ENCODE peak calls at places on chromosomes 7 and 10, in four cellular contexts. K is PC-9, T is left ventricle myocardium inferior, B is heart left ventricle. G is an unnamed sample.
A peak's percentile ranks its signal among the peaks of the same experiment; 100 is the strongest.

GRCh38 chr10:23994459-23995046 is 214.4 kb upstream of the KIAA1217 start:
- DNase-seq in K (no peak), T (peak; percentile 36), B (peak; percentile 62), G (no peak)

GRCh38 chr7:55478700-55479099 is 93.6 kb downstream of the VOPP1 start:
- DNase-seq in K (no peak), T (no peak), B (no peak), G (no peak)

GRCh38 chr7:33250421-33250827 is 121.1 kb downstream of the BBS9 start:
- DNase-seq in K (no peak), T (no peak), B (no peak), G (no peak)

GRCh38 chr10:36188461-36188860 is 546.4 kb upstream of the FZD8 start:
- DNase-seq in K (no peak), T (no peak), B (no peak), G (no peak)

GRCh38 chr7:116543664-116544063 is 18.8 kb downstream of the CAV1 start:
- DNase-seq in K (no peak), T (no peak), B (no peak), G (no peak)

GRCh38 chr10:6119962-6120361 is 31.1 kb downstream of the RBM17 start:
- DNase-seq in K (no peak), T (no peak), B (no peak), G (peak; percentile 61)

GRCh38 chr10:70723771-70724170 is 51.5 kb downstream of the ADAMTS14 start:
- DNase-seq in K (no peak), T (no peak), B (no peak), G (no peak)

GRCh38 chr10:102611514-102612095 is 32.7 kb upstream of the TRIM8 start:
- DNase-seq in K (no peak), T (no peak), B (no peak), G (no peak)

GRCh38 chr10:53434413-53434812 is 661.8 kb upstream of the MBL2 start:
- DNase-seq in K (no peak), T (no peak), B (no peak), G (no peak)

GRCh38 chr10:43409385-43410109 is 561 bp upstream of the HNRNPF start:
- DNase-seq in K (no peak), T (peak; percentile 46), B (peak; percentile 59), G (peak; percentile 82)

GRCh38 chr7:90190995-90191394 is 20.5 kb upstream of the STEAP2 start:
- DNase-seq in K (no peak), T (no peak), B (no peak), G (no peak)

GRCh38 chr10:80599424-80599847 is 61.7 kb downstream of the SH2D4B start:
- DNase-seq in K (no peak), T (peak; percentile 36), B (peak; percentile 57), G (peak; percentile 19)

GRCh38 chr10:52335665-52336064 is 21.6 kb downstream of the DKK1 start:
- DNase-seq in K (no peak), T (no peak), B (no peak), G (no peak)

GRCh38 chr10:17236468-17236886 is 8.4 kb downstream of the VIM start:
- DNase-seq in K (no peak), T (no peak), B (no peak), G (no peak)
- H3K4me1 ChIP-seq in K (peaks cover 3% of the 10 kb centered on the region), T (peaks cover 58% of the 10 kb centered on the region), B (peaks cover 30% of the 10 kb centered on the region), G (peaks cover 29% of the 10 kb centered on the region)

GRCh38 chr7:135075716-135076115 is 72.2 kb upstream of the TMEM140 start:
- DNase-seq in K (no peak), T (no peak), B (no peak), G (no peak)

GRCh38 chr7:135076882-135077281 is 71.0 kb upstream of the TMEM140 start:
- DNase-seq in K (no peak), T (no peak), B (no peak), G (no peak)

GRCh38 chr7:135077642-135078041 is 70.2 kb upstream of the TMEM140 start:
- DNase-seq in K (no peak), T (no peak), B (no peak), G (no peak)

GRCh38 chr7:135078051-135078450 is 69.8 kb upstream of the TMEM140 start:
- DNase-seq in K (no peak), T (no peak), B (no peak), G (no peak)

DNA sequence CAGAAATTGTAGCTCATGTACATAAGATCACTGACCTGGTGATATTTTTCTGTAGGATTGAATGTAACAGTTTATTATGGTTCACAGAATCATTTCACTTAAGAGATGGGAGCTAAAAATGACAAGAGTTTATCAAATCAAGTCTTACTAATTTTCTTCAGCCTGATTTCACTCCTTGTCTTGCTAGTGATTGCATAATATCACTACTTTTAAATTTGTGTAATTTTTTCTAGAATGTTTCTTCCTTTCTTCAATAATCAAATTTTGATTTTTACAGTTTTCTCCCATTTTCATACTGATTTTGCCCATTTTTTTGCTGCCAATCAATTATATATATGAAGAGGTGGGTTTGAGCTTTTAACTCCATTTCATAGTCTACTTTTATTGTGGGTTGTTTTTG is 68.8 kb upstream of the TMEM140 start:
- DNase-seq in K (no peak), T (no peak), B (no peak), G (no peak)
- TF ChIP-seq CTCF in K (no peak), T (no peak), B (no peak), G (no peak)

GRCh38 chr7:1291040-1291689 is 58.5 kb downstream of the UNCX start:
- DNase-seq in K (no peak), T (no peak), B (peak; percentile 19), G (peak; percentile 43)

GRCh38 chr7:1293950-1294728 is 61.5 kb downstream of the UNCX start:
- DNase-seq in K (no peak), T (no peak), B (peak; percentile 11), G (no peak)

GRCh38 chr7:1291846-1292765 is 59.4 kb downstream of the UNCX start:
- DNase-seq in K (no peak), T (no peak), B (peak; percentile 13), G (no peak)

GRCh38 chr7:1290262-1291039 is 57.8 kb downstream of the UNCX start:
- DNase-seq in K (no peak), T (no peak), B (peak; percentile 31), G (peak; percentile 43)

GRCh38 chr7:1292972-1293830 is 60.5 kb downstream of the UNCX start:
- DNase-seq in K (no peak), T (no peak), B (peak; percentile 11), G (no peak)
- H3K4me1 ChIP-seq in K (no peaks in the 10 kb centered on the region), T (peaks cover 14% of the 10 kb centered on the region), B (no peaks in the 10 kb centered on the region), G (no peaks in the 10 kb centered on the region)

GRCh38 chr7:518630-519428 is 817 bp downstream of the PDGFA start:
- DNase-seq in K (peak; percentile 62), T (peak; percentile 88), B (peak; percentile 89), G (peak; percentile 92)
- TF ChIP-seq CTCF in K (no peak), T (peak; percentile 26), B (no peak), G (no peak)

DNA sequence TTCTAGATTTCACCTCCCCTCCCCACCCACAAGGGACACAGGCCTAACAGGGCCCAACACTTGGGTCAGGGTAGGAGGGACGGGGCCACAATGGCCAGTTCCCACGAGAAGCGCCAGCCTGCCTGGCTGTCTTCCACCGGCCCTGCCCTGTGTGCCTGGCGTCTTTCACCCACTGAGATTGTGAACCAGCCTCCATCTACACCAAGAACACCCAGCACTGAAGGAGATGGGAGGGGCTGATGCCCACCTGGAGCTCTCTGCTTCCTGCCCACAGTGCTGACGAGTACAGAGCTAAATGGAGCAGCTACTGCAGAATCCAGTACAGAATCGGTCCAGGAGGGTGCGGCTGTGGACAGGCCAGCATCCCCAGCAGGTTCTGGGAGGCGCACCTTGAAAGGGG is 2.4 kb upstream of the ASIC3 start:
- DNase-seq in K (no peak), T (no peak), B (no peak), G (no peak)
- H3K4me1 ChIP-seq in K (peaks cover 18% of the 10 kb centered on the region), T (peaks cover 3% of the 10 kb centered on the region), B (no peaks in the 10 kb centered on the region), G (no peaks in the 10 kb centered on the region)

GRCh38 chr10:59864141-59864962 is 42.0 kb downstream of the CCDC6 start:
- DNase-seq in K (no peak), T (no peak), B (no peak), G (no peak)

GRCh38 chr10:59867590-59867989 is 38.8 kb downstream of the CCDC6 start:
- DNase-seq in K (no peak), T (no peak), B (no peak), G (no peak)

GRCh38 chr10:59868974-59869940 is 37.1 kb downstream of the CCDC6 start:
- DNase-seq in K (no peak), T (no peak), B (no peak), G (no peak)

GRCh38 chr10:59870152-59870551 is 36.2 kb downstream of the CCDC6 start:
- DNase-seq in K (no peak), T (no peak), B (no peak), G (no peak)

DNA sequence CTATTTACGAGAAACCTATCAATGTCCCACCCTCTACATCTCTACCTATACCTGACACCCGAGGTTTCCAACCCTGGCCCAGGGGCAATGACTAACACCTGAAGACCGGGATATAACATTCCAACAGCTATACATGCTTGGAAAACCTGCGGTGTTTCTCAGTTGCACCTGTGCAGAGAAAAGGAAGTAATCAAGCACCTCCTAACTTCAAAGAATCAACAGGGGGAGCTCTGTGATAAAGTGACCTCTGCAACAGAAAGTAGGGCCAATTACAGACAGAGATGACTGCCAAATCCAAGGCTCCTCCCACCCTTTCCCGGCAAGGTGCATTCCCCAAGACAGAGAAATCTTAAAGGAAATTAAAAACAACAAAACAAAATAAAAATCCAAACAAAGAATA is 41.3 kb downstream of the CCDC6 start:
- DNase-seq in K (peak; percentile 94), T (no peak), B (no peak), G (no peak)
- TF ChIP-seq CTCF in K (peak; percentile 57), T (peak; percentile 59), B (peak; percentile 51), G (peak; percentile 24)

GRCh38 chr10:62054825-62055224 is 153.3 kb downstream of the ARID5B start:
- DNase-seq in K (no peak), T (no peak), B (no peak), G (no peak)
- H3K4me1 ChIP-seq in K (peaks cover 18% of the 10 kb centered on the region), T (peaks cover 95% of the 10 kb centered on the region), B (peaks cover 68% of the 10 kb centered on the region), G (peaks cover 38% of the 10 kb centered on the region)

GRCh38 chr10:114899982-114900381 is 38.0 kb upstream of the TRUB1 start:
- DNase-seq in K (no peak), T (no peak), B (no peak), G (no peak)

GRCh38 chr10:114897593-114897992 is 40.4 kb upstream of the TRUB1 start:
- DNase-seq in K (no peak), T (no peak), B (no peak), G (no peak)

GRCh38 chr10:114905450-114905849 is 32.5 kb upstream of the TRUB1 start:
- DNase-seq in K (no peak), T (no peak), B (no peak), G (no peak)

GRCh38 chr10:114902151-114902550 is 35.8 kb upstream of the TRUB1 start:
- DNase-seq in K (no peak), T (no peak), B (no peak), G (no peak)

DNA sequence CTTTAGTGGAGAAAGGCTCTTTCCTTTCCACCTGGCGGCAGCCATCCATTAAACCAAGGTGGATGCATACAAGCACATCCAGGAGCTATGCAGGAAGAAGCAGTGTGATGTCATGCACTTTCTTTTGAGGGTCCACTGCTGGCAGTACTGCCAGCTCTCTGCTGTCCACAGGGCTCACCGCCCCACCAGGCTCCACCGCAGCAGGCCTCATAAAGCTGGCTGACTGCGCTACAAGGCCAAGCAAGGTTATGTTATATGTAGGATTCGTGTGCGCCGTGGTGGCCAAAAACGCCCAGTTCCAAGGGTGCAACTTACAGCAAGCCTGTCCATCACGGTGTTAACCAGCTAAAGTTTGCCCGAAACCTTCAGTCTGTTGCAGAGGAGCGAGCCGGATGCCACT is 37.3 kb upstream of the TRUB1 start:
- DNase-seq in K (no peak), T (no peak), B (no peak), G (no peak)
- TF ChIP-seq CTCF in K (no peak), T (no peak), B (no peak), G (no peak)